ENCODE peak calls at places on chromosome 18, in six cellular contexts. N is HepG2, L is K562, X is colonic mucosa, E is heart left ventricle, I is left lung. M is an unnamed sample. For H3K4me1, the result is how much of the 10 kb centered on the place peaks cover.

GRCh38 chr18:25454728-25455127 is 102.8 kb upstream of the ZNF521 start:
- DNase-seq in I (no peak), E (no peak), N (no peak), X (no peak), L (no peak), M (no peak)

GRCh38 chr18:76460482-76460881 is 34.6 kb downstream of the ZNF516 start:
- DNase-seq in I (no peak), E (no peak), N (no peak), X (no peak), L (no peak), M (no peak)

GRCh38 chr18:70154591-70155194 is 50.8 kb downstream of the RTTN start:
- DNase-seq in L (no peak), X (no peak), E (no peak), N (no peak), I (no peak), M (no peak)

GRCh38 chr18:79603321-79604204 is 76.0 kb upstream of the CTDP1 start:
- DNase-seq in N (no peak), E (peak), X (no peak), L (no peak), I (peak), M (no peak)

GRCh38 chr18:21099442-21099841 is 12.2 kb downstream of the ROCK1 start:
- DNase-seq in E (no peak), L (no peak), I (no peak), X (no peak), N (no peak), M (no peak)

GRCh38 chr18:48545690-48546365 is 7.0 kb downstream of the CTIF start:
- DNase-seq in N (no peak), X (no peak), L (peak), I (peak), E (peak), M (no peak)

GRCh38 chr18:456361-456821 is 44.1 kb downstream of the COLEC12 start:
- DNase-seq in L (no peak), I (no peak), N (no peak), E (peak), X (no peak), M (no peak)

GRCh38 chr18:2236232-2236631 is 335.1 kb downstream of the METTL4 start:
- DNase-seq in I (no peak), L (no peak), N (no peak), X (no peak), E (no peak), M (no peak)

GRCh38 chr18:77101410-77102245 is 31.0 kb downstream of the MBP start:
- DNase-seq in E (peak), I (peak), X (peak), N (no peak), L (no peak), M (peak)

GRCh38 chr18:61127714-61128485 is 205.3 kb upstream of the CDH20 start:
- DNase-seq in I (no peak), E (no peak), L (no peak), X (no peak), N (no peak), M (no peak)

GRCh38 chr18:75378674-75379315 is 48.7 kb downstream of the SMIM21 start:
- DNase-seq in L (no peak), E (no peak), N (no peak), I (no peak), X (no peak), M (no peak)

GRCh38 chr18:59669872-59670657 is 27.2 kb downstream of the CCBE1 start:
- DNase-seq in L (no peak), E (no peak), X (no peak), I (no peak), N (no peak), M (no peak)

GRCh38 chr18:71036783-71037182 is 747.9 kb downstream of the SOCS6 start:
- DNase-seq in N (peak), I (no peak), X (no peak), E (no peak), L (no peak), M (no peak)

GRCh38 chr18:908631-909621 is 4.3 kb downstream of the ADCYAP1 start:
- DNase-seq in L (no peak), I (peak), X (no peak), E (no peak), N (no peak), M (no peak)

GRCh38 chr18:48781041-48781989 is 169.4 kb downstream of the SMAD7 start:
- DNase-seq in N (peak), X (peak), I (peak), E (peak), L (peak), M (no peak)

GRCh38 chr18:47846431-47846830 is 84.0 kb downstream of the SMAD2 start:
- DNase-seq in N (no peak), L (no peak), X (no peak), I (no peak), E (no peak), M (no peak)

GRCh38 chr18:32548688-32549087 is 78.0 kb upstream of the GAREM1 start:
- DNase-seq in E (no peak), L (no peak), N (no peak), X (no peak), I (no peak), M (no peak)

GRCh38 chr18:23814977-23815614 is 125.8 kb downstream of the LAMA3 start:
- DNase-seq in I (no peak), N (no peak), L (no peak), X (no peak), E (peak), M (no peak)

GRCh38 chr18:7601249-7601620 is 34.1 kb downstream of the PTPRM start:
- DNase-seq in X (no peak), I (no peak), E (no peak), N (no peak), L (no peak), M (no peak)

GRCh38 chr18:59383831-59384230 is 24.8 kb upstream of the LMAN1 start:
- DNase-seq in N (no peak), I (no peak), E (no peak), X (no peak), L (no peak), M (no peak)

GRCh38 chr18:2657788-2658458 is 2.4 kb downstream of the SMCHD1 start:
- DNase-seq in X (no peak), N (peak), I (no peak), E (no peak), L (no peak), M (no peak)

DNA sequence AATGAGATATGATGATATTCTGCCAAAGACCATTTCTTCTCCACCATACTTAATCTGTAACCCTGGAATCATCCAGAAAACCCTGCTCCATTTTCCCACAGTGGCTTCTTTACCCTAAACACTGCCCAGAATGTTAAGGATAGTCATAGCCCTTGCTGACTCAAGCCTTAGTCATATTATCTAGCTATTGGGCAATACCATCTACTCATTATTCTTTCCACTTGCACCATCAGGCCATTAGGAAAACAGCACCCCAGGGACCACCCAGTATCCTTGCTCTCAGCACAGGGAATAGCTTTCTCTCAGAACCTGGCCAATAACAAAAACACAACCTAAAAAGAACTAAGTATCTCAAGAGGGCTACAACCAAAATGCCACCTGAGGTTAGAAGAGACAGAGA is 445.7 kb upstream of the SLC14A2 start:
- DNase-seq in L (no peak), E (peak), N (no peak), I (no peak), X (no peak), M (no peak)
- H3K4me1 ChIP-seq in L (under half), E (under half), N (under half), I (under half), X (under half), M (under half)

DNA sequence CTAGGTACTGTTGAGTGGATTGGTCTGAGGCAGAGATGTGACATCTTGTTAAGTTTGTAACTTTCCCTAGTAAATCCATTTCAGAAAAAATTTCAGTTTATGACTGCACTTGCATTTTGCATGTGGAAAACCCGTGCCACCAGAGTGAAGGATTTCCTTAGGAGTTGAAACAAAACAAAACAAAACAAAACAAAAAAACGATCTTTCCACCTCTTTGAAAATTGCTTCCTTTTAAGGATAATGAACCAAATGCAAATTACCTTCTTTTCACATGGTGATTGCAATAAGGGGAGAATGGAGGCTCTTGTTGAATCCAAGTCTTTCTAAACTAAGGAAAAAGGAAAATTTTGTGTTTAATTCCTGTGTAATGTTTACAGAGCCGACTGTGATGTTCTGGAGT is 43.2 kb downstream of the PHLPP1 start:
- DNase-seq in I (no peak), X (no peak), E (no peak), L (no peak), N (no peak), M (no peak)
- H3K4me1 ChIP-seq in I (under half), X (under half), E (under half), L (under half), N (under half), M (under half)

DNA sequence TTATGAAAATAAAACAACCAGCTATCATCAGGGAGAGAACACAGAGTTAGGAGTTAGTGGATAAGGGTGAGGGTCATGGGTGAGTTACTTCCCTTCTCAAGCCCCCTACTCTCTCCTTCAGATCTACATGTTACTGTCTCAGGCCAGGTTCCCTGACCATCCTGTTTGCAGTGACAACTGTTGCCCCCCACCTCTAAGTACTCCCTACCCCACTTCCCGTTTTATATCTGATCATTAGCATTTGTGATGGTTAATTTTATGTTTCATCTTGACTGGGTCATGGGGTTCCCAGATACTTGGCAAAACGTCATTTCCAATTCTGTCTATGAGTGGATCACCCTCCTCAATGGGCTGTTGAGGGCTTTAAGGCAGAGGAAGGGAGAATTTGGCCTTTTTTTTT is 32.8 kb upstream of the ATP8B1 start:
- DNase-seq in N (no peak), L (no peak), E (no peak), I (no peak), X (no peak), M (no peak)
- H3K4me1 ChIP-seq in N (under half), L (under half), E (under half), I (under half), X (under half), M (under half)

DNA sequence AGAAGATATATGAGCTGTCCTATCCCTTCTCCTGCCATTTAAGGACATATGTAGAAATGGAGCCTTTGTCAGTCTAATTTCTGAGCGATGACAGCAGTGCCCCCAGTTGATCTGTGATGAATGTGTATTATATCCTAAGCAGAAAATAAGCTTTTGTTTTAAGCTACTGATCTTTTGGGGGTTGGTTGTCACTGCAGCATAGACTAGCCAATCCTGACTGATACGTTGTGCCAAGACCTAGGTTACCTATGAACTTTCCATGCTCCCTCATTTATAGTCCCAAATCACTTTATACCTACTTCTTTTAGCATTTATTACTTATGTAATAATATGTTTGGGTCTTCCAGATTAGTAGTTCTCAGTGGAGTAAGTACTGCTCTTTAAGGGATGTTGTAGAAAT is 11.7 kb downstream of the SMAD4 start:
- DNase-seq in I (no peak), N (no peak), L (no peak), E (no peak), X (no peak), M (no peak)
- H3K4me1 ChIP-seq in I (half or more), N (half or more), L (under half), E (half or more), X (under half), M (half or more)

GRCh38 chr18:36695806-36696205 is 133.0 kb downstream of the TPGS2 start:
- DNase-seq in I (no peak), N (no peak), L (no peak), X (no peak), E (no peak), M (no peak)
- H3K4me1 ChIP-seq in I (under half), N (under half), L (under half), X (under half), E (under half), M (under half)

DNA sequence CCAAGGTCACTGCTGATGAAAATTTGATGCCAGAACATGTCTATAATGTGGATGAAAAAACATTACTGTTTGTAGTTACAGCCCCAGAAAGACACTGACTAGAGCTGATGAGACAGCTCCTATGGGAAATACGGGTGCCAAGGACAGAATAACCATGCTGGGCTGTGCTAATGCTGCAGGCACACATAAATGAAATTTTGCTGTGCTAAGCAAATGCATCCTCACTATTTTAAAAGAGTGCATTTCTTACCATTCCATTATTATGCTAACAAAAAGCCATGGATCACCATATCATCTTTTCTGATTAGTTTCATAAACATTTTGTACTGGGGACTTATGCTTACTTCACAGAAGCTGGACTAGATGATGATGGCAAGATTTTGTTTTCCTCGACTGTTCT is 208.2 kb downstream of the FHOD3 start:
- DNase-seq in L (no peak), X (no peak), E (no peak), I (no peak), N (no peak), M (no peak)
- H3K4me1 ChIP-seq in L (under half), X (under half), E (under half), I (under half), N (under half), M (under half)

GRCh38 chr18:46414863-46415262 is 242.2 kb downstream of the LOXHD1 start:
- DNase-seq in N (no peak), L (no peak), X (no peak), E (no peak), I (no peak), M (no peak)
- H3K4me1 ChIP-seq in N (under half), L (under half), X (under half), E (half or more), I (under half), M (under half)

GRCh38 chr18:58042826-58043362 is 1.1 kb upstream of the NEDD4L start:
- DNase-seq in E (no peak), N (no peak), X (no peak), I (no peak), L (no peak), M (peak)

GRCh38 chr18:58038063-58038462 is 6.0 kb upstream of the NEDD4L start:
- DNase-seq in X (no peak), L (no peak), N (no peak), I (no peak), E (no peak), M (no peak)

GRCh38 chr18:58043452-58044369 is at the start of gene NEDD4L:
- DNase-seq in N (peak), X (peak), I (peak), E (peak), L (peak), M (peak)

GRCh38 chr18:58044370-58045264 is 591 bp downstream of the NEDD4L start:
- DNase-seq in X (peak), N (no peak), I (peak), E (peak), L (peak), M (peak)

DNA sequence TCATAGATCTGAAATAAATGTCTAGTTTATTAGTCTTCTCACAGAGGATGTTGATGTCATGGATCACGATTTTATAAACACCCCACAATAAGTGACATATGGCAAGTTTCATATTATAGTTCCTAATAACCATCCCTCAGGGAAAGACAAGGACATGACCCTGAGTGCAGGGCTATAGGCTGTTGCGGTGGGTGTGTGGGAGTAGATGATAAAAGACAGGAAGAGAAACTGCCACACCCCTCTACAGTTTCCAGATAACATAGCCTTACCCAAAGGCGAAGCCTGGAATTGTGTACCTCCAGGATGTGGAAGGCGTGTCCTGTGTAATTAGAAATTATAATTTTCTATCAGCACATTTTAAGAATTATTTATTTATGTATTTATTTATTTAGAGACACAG is 2.4 kb upstream of the NEDD4L start:
- DNase-seq in I (no peak), E (no peak), N (peak), L (peak), X (peak), M (no peak)
- H3K4me1 ChIP-seq in I (under half), E (under half), N (under half), L (under half), X (under half), M (under half)

GRCh38 chr18:11322716-11323115 is 173.3 kb upstream of the PIEZO2 start:
- DNase-seq in I (no peak), L (no peak), N (no peak), E (no peak), X (no peak), M (no peak)
- H3K4me1 ChIP-seq in I (under half), L (under half), N (under half), E (under half), X (under half), M (under half)